ENCODE peak calls at places on chromosomes 12 and 14, in eight cellular contexts. L is Panc1, I is heart left ventricle, O is esophagus muscularis mucosa, N is breast epithelium, D is GM23338, A is neural progenitor cell, V is PC-9. B is an unnamed sample. For H3K4me1, the result is how much of the 10 kb centered on the place peaks cover.

GRCh38 chr14:69858801-69859200 is 20.4 kb upstream of the SMOC1 start:
- DNase-seq in I (no peak), V (no peak), O (no peak), D (no peak), A (no peak), L (no peak), N (no peak), B (no peak)

GRCh38 chr14:51293149-51293925 is 53.3 kb downstream of the TMX1 start:
- DNase-seq in D (no peak), N (no peak), V (no peak), O (peak), L (no peak), A (no peak), I (peak), B (peak)

GRCh38 chr12:110689601-110690430 is 901 bp upstream of the HVCN1 start:
- DNase-seq in V (no peak), A (peak), I (peak), N (no peak), D (peak), L (no peak), O (no peak), B (peak)

GRCh38 chr12:123075591-123076171 is 75.2 kb downstream of the PITPNM2 start:
- DNase-seq in I (no peak), L (no peak), V (peak), N (no peak), O (no peak), A (peak), D (peak), B (peak)

GRCh38 chr12:31702047-31702446 is 26.8 kb downstream of the AMN1 start:
- DNase-seq in L (no peak), I (no peak), N (no peak), A (peak), O (no peak), D (peak), V (no peak), B (no peak)

GRCh38 chr14:102605026-102605425 is 12.6 kb downstream of the RCOR1 start:
- DNase-seq in N (peak), A (no peak), I (no peak), O (no peak), D (no peak), V (peak), L (no peak), B (no peak)

GRCh38 chr14:58298880-58299664 is 717 bp downstream of the ARID4A start:
- DNase-seq in L (no peak), D (peak), I (peak), V (no peak), O (no peak), A (peak), N (no peak), B (peak)

GRCh38 chr14:106875503-106875902 is 1349.1 kb downstream of the TMEM121 start:
- DNase-seq in V (no peak), L (no peak), N (no peak), O (no peak), D (no peak), A (no peak), I (no peak), B (no peak)

GRCh38 chr14:61493239-61493638 is 171.9 kb downstream of the PRKCH start:
- DNase-seq in L (no peak), N (no peak), O (no peak), V (no peak), I (no peak), D (no peak), A (no peak), B (no peak)

GRCh38 chr14:93006484-93007128 is 83.7 kb downstream of the CHGA start:
- DNase-seq in O (no peak), L (no peak), D (no peak), I (no peak), A (no peak), V (no peak), N (no peak), B (no peak)

GRCh38 chr14:104094709-104095425 is 9.4 kb downstream of the ASPG start:
- DNase-seq in A (peak), O (no peak), L (no peak), D (peak), V (no peak), N (peak), I (peak), B (no peak)

GRCh38 chr12:72511906-72512305 is 239.7 kb downstream of the TRHDE start:
- DNase-seq in O (no peak), N (no peak), I (no peak), L (no peak), A (peak), V (no peak), D (no peak), B (no peak)

GRCh38 chr12:69991683-69992297 is 166.8 kb downstream of the MYRFL start:
- DNase-seq in V (no peak), D (no peak), L (no peak), N (no peak), I (no peak), O (no peak), A (no peak), B (no peak)

GRCh38 chr12:17992002-17992656 is 97.9 kb downstream of the RERGL start:
- DNase-seq in A (peak), L (peak), D (peak), V (no peak), I (no peak), O (no peak), N (no peak), B (no peak)

GRCh38 chr14:91149462-91149861 is 35.6 kb downstream of the DGLUCY start:
- DNase-seq in V (peak), L (peak), N (no peak), I (no peak), A (no peak), D (no peak), O (no peak), B (peak)

GRCh38 chr14:33530358-33530757 is 420.5 kb downstream of the EGLN3 start:
- DNase-seq in O (no peak), V (no peak), N (no peak), D (no peak), L (no peak), I (no peak), A (no peak), B (no peak)

GRCh38 chr14:92653162-92653651 is 95.2 kb downstream of the LGMN start:
- DNase-seq in N (no peak), A (no peak), L (no peak), D (no peak), I (no peak), O (no peak), V (no peak), B (no peak)

GRCh38 chr14:100665518-100666032 is 61.1 kb upstream of the DLK1 start:
- DNase-seq in I (no peak), D (no peak), O (no peak), N (no peak), V (no peak), A (no peak), L (no peak), B (no peak)

GRCh38 chr12:49030714-49031572 is 12.4 kb upstream of the PRKAG1 start:
- DNase-seq in O (no peak), L (no peak), V (no peak), A (no peak), I (no peak), D (no peak), N (no peak), B (no peak)

GRCh38 chr12:1890810-1891209 is 27.6 kb downstream of the CACNA2D4 start:
- DNase-seq in I (no peak), O (no peak), D (no peak), L (no peak), V (no peak), N (no peak), A (no peak), B (no peak)

GRCh38 chr12:27434673-27435565 is 11.6 kb upstream of the SMCO2 start:
- DNase-seq in V (no peak), N (no peak), O (no peak), A (peak), L (no peak), D (peak), I (no peak), B (no peak)
- TF ChIP-seq CTCF in V (peak), N (peak), O (peak), A (peak), L (peak), D (peak), I (peak), B (peak)

DNA sequence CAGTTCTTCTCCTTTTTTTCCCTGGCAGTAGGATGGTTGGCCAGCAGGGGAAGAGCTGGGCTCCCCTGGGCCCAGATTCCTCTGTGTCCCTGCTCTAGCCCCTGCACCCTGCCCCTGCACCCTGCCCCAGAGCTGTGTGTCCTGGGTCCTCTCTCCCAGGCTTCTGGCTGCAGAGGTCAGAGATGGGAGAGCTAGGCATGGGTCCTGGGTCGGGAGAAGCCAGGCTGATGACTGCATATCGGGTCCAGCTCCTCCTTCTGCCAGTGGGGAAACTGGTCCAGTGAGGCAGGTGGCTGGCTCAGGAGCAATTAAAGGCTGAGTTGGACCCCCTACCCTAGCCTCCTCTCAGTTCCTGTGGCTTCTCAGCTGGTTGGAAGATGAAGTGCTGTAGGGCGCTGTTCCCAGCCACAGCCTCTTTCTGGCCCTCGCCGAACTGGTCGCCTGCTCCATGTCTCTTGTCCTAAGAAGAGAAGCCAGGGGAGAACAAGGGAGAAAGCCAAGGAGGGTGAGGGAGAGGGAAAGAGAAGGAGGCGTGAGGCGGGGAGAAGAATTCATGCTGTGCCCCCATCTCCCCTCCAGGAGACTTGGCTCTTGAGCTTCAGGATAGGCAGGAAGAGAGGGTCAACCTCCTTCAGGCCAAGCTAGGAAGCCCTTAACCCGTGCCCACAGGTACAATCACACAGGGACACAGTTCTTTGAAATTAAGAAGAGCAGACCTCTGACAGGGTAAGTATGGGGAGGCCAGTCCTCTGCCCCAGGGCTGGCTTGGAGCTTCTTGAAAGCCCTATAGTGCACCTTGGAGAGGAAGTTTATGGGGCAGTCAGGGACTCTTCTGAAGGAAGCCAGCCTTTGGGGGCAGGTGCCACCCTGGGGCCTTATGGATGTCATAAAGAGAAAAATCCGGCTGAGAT is 9.5 kb downstream of the VASH1 start:
- DNase-seq in L (no peak), A (no peak), D (no peak), O (no peak), N (no peak), I (no peak), V (no peak), B (peak)
- H3K4me1 ChIP-seq in L (under half), A (under half), D (under half), O (under half), N (under half), I (under half), V (under half), B (under half)

DNA sequence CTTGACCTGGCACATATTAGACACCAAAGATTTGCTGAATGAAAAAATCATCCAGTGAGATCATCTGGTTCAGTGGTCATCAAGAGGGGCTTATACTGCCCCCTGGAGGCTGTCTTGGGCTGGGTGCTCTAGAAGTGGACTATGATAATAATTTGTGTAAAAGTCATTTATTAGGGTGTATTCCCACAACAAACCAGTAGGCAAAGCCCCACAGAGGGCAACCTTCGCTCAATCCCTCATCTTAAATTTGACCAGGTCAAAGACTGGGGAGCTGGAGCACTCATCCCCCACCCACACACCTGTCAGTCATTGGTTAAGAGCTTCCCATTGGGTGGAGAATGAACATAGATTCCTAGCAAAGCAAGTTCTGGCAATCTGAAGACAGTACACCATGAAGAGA is 20.0 kb upstream of the FICD start:
- DNase-seq in D (peak), N (no peak), I (no peak), L (no peak), V (no peak), A (peak), O (no peak), B (no peak)
- TF ChIP-seq CTCF in D (peak), N (no peak), I (no peak), L (peak), V (peak), A (peak), O (no peak), B (no peak)

GRCh38 chr12:106119301-106119700 is 19.5 kb downstream of the NUAK1 start:
- DNase-seq in D (no peak), A (no peak), L (no peak), I (no peak), V (no peak), O (no peak), N (no peak), B (no peak)

GRCh38 chr12:106120578-106121105 is 18.1 kb downstream of the NUAK1 start:
- DNase-seq in A (no peak), N (no peak), D (no peak), O (no peak), V (no peak), L (no peak), I (peak), B (peak)

GRCh38 chr12:106123551-106123991 is 15.2 kb downstream of the NUAK1 start:
- DNase-seq in O (no peak), D (no peak), I (peak), N (no peak), L (no peak), V (no peak), A (no peak), B (peak)

GRCh38 chr12:106123110-106123509 is 15.6 kb downstream of the NUAK1 start:
- DNase-seq in V (no peak), N (no peak), A (no peak), D (no peak), L (no peak), I (no peak), O (no peak), B (no peak)

GRCh38 chr12:106122004-106122403 is 16.8 kb downstream of the NUAK1 start:
- DNase-seq in L (no peak), D (no peak), A (no peak), V (no peak), I (no peak), N (no peak), O (no peak), B (no peak)
- H3K4me1 ChIP-seq in L (half or more), D (half or more), A (under half), V (under half), I (under half), N (under half), O (half or more), B (under half)

B was measured in uterus.